ENCODE peak calls at places on chromosomes 16 and 17, in ten cellular contexts. Z is heart left ventricle; G is stimulated activated CD8-positive, alpha-beta memory T cell treated with anti-CD3 and anti-CD28 coated beads, Interleukin-4, amount 100 ng/mL, for 24 hours; X is epithelial cell of proximal tubule; C is NCI-H2029; M is HFFc6; S is ovary; O is Calu3; P is right cardiac atrium; W is body of pancreas. F is an unnamed sample.
A peak's percentile ranks its signal among the peaks of the same experiment; 100 is the strongest.

GRCh38 chr17:38421871-38422819 is 6.1 kb upstream of the ARHGAP23 start:
- DNase-seq in W (no peak), P (peak; percentile 64), X (no peak), S (no peak), O (no peak), Z (no peak), G (no peak), C (no peak), M (no peak), F (no peak)

GRCh38 chr16:83046664-83047063 is 419.9 kb downstream of the CDH13 start:
- DNase-seq in Z (no peak), M (no peak), C (no peak), X (no peak), P (no peak), G (no peak), S (no peak), W (no peak), O (no peak), F (no peak)

GRCh38 chr17:76523084-76524037 is 14.1 kb downstream of the CYGB start:
- DNase-seq in M (peak; percentile 26), P (peak; percentile 91), Z (peak; percentile 75), X (no peak), S (peak; percentile 76), O (peak; percentile 88), C (peak; percentile 22), W (peak; percentile 74), G (peak; percentile 66), F (no peak)

GRCh38 chr16:31010539-31010938 is at the start of gene STX1B:
- DNase-seq in X (no peak), W (no peak), C (no peak), P (peak; percentile 66), M (no peak), G (peak; percentile 14), O (no peak), S (no peak), Z (peak; percentile 13), F (no peak)

GRCh38 chr17:77446959-77447634 is 306.3 kb downstream of the SEC14L1 start:
- DNase-seq in W (no peak), O (no peak), G (no peak), C (no peak), P (no peak), S (no peak), X (no peak), Z (peak; percentile 21), M (no peak), F (no peak)

GRCh38 chr16:88287219-88287618 is 95.5 kb upstream of the ZNF469 start:
- DNase-seq in S (no peak), P (no peak), O (peak; percentile 86), X (no peak), W (no peak), Z (no peak), G (no peak), C (no peak), M (no peak), F (no peak)

GRCh38 chr17:48066192-48066591 is 18.0 kb downstream of the NFE2L1 start:
- DNase-seq in M (no peak), G (no peak), O (no peak), W (no peak), Z (no peak), S (no peak), C (no peak), X (no peak), P (no peak), F (no peak)

GRCh38 chr16:27314986-27315332 is 1.2 kb downstream of the IL4R start:
- DNase-seq in C (no peak), G (no peak), M (no peak), Z (no peak), O (no peak), X (no peak), W (no peak), S (no peak), P (no peak), F (no peak)

GRCh38 chr17:73430848-73431247 is 119.0 kb upstream of the CDC42EP4 start:
- DNase-seq in P (peak; percentile 19), X (no peak), G (no peak), Z (no peak), S (no peak), W (no peak), O (no peak), C (peak; percentile 50), M (no peak), F (no peak)

GRCh38 chr16:54062361-54063346 is 223.9 kb downstream of the IRX3 start:
- DNase-seq in S (no peak), W (no peak), G (no peak), M (no peak), O (no peak), C (peak; percentile 57), P (no peak), Z (no peak), X (no peak), F (no peak)

GRCh38 chr16:54270711-54271110 is 15.9 kb downstream of the IRX3 start:
- DNase-seq in Z (no peak), S (no peak), X (no peak), C (no peak), M (no peak), O (no peak), W (no peak), P (no peak), G (no peak), F (no peak)

GRCh38 chr16:85092309-85092708 is 20.0 kb downstream of the CIBAR2 start:
- DNase-seq in Z (peak; percentile 8), C (no peak), P (peak; percentile 36), M (no peak), O (no peak), S (no peak), X (no peak), G (no peak), W (peak; percentile 30), F (no peak)

GRCh38 chr17:77096570-77097214 is 44.1 kb upstream of the SEC14L1 start:
- DNase-seq in X (no peak), S (no peak), Z (peak; percentile 49), P (no peak), W (peak; percentile 57), O (no peak), C (no peak), G (no peak), M (peak; percentile 52), F (no peak)

GRCh38 chr16:70399326-70399725 is 39.6 kb downstream of the ST3GAL2 start:
- DNase-seq in W (no peak), G (no peak), S (no peak), O (no peak), P (no peak), M (no peak), Z (no peak), C (no peak), X (no peak), F (no peak)

GRCh38 chr17:41367426-41368075 is 2.1 kb downstream of the KRT33B start:
- DNase-seq in S (no peak), M (peak; percentile 83), C (no peak), P (no peak), X (peak; percentile 84), O (no peak), W (no peak), Z (no peak), G (no peak), F (no peak)

GRCh38 chr16:11386054-11386680 is 40.9 kb downstream of the RMI2 start:
- DNase-seq in W (no peak), G (no peak), X (no peak), C (no peak), S (no peak), P (no peak), O (no peak), M (no peak), Z (no peak), F (no peak)

GRCh38 chr17:50863221-50863843 is 2.8 kb downstream of the TOB1 start:
- DNase-seq in S (no peak), X (no peak), Z (no peak), W (peak; percentile 73), O (peak; percentile 81), C (no peak), M (peak; percentile 23), G (peak; percentile 14), P (no peak), F (no peak)

GRCh38 chr17:35896011-35896587 is 15.9 kb upstream of the CCL5 start:
- DNase-seq in M (no peak), Z (no peak), S (no peak), P (no peak), O (no peak), C (no peak), X (no peak), G (no peak), W (no peak), F (no peak)

GRCh38 chr17:17363638-17364337 is 60.6 kb downstream of the NT5M start:
- DNase-seq in G (no peak), M (no peak), O (no peak), C (peak; percentile 47), P (peak; percentile 37), S (no peak), X (no peak), Z (no peak), W (peak; percentile 5), F (no peak)

GRCh38 chr17:77808663-77809425 is 149.7 kb upstream of the TNRC6C start:
- DNase-seq in O (no peak), X (no peak), P (no peak), G (no peak), M (no peak), W (no peak), S (no peak), Z (peak; percentile 13), C (no peak), F (no peak)

GRCh38 chr17:81232616-81233241 is 6.1 kb downstream of the TEPSIN start:
- DNase-seq in X (no peak), P (peak; percentile 48), G (no peak), O (no peak), Z (no peak), W (no peak), S (no peak), M (no peak), C (no peak), F (no peak)

GRCh38 chr16:24270721-24271120 is 14.6 kb downstream of the CACNG3 start:
- DNase-seq in P (no peak), M (no peak), Z (no peak), S (no peak), G (no peak), O (no peak), W (no peak), X (no peak), C (no peak), F (no peak)

GRCh38 chr17:78890111-78890897 is 12.7 kb downstream of the CEP295NL start:
- DNase-seq in C (no peak), Z (peak; percentile 74), O (no peak), S (no peak), P (peak; percentile 82), G (peak; percentile 23), X (no peak), W (no peak), M (no peak), F (no peak)

GRCh38 chr17:41338961-41339485 is 11.6 kb downstream of the KRT33A start:
- DNase-seq in X (no peak), O (no peak), Z (no peak), P (no peak), C (no peak), G (no peak), W (no peak), S (no peak), M (peak; percentile 33), F (no peak)

GRCh38 chr16:679808-680624 is at the start of gene STUB1:
- DNase-seq in C (peak; percentile 75), O (peak; percentile 93), W (peak; percentile 90), P (peak; percentile 96), M (peak; percentile 67), Z (peak; percentile 90), X (no peak), S (peak; percentile 92), G (peak; percentile 81), F (peak; percentile 20)

GRCh38 chr17:588519-588918 is 126.1 kb downstream of the VPS53 start:
- DNase-seq in Z (no peak), M (no peak), S (no peak), C (no peak), P (no peak), X (no peak), G (no peak), O (no peak), W (peak; percentile 58), F (no peak)

GRCh38 chr16:58490100-58490499 is 9.8 kb upstream of the NDRG4 start:
- DNase-seq in C (no peak), G (no peak), P (no peak), X (no peak), M (no peak), W (no peak), Z (no peak), O (no peak), S (no peak), F (no peak)

GRCh38 chr16:68760671-68761275 is 23.7 kb downstream of the CDH1 start:
- DNase-seq in W (peak; percentile 55), C (no peak), P (no peak), G (peak; percentile 8), X (no peak), S (no peak), M (peak; percentile 4), Z (no peak), O (peak; percentile 74), F (no peak)